ENCODE peak calls at places on chromosomes 11 and 22, in eight cellular contexts. L is cardiac muscle cell; C is CD8-positive, alpha-beta T cell; J is astrocyte; X is naive thymus-derived CD4-positive, alpha-beta T cell; O is dorsolateral prefrontal cortex; P is mammary epithelial cell; U is body of pancreas. B is an unnamed sample.

GRCh38 chr11:128886401-128887119 is 4.6 kb upstream of the KCNJ5 start:
- DNase-seq in C (no peak), U (peak), O (no peak), L (no peak), J (no peak), X (no peak), P (no peak), B (no peak)

GRCh38 chr11:124446926-124447325 is 1.4 kb upstream of the OR8B8 start:
- DNase-seq in P (peak), U (no peak), J (peak), C (no peak), L (peak), X (no peak), O (no peak), B (no peak)

GRCh38 chr11:108672113-108672512 is 7.2 kb downstream of the DDX10 start:
- DNase-seq in L (peak), U (no peak), X (no peak), P (no peak), O (no peak), J (peak), C (no peak), B (no peak)

GRCh38 chr22:50303848-50304527 is 3.5 kb downstream of the PLXNB2 start:
- DNase-seq in P (peak), C (no peak), O (no peak), X (no peak), J (no peak), U (peak), L (no peak), B (no peak)

GRCh38 chr11:44848963-44849350 is 101.7 kb downstream of the TP53I11 start:
- DNase-seq in L (no peak), C (no peak), P (no peak), U (no peak), X (no peak), O (no peak), J (no peak), B (no peak)

GRCh38 chr11:33770236-33770635 is 4.1 kb downstream of the FBXO3 start:
- DNase-seq in L (no peak), X (no peak), C (no peak), J (no peak), O (no peak), P (no peak), U (no peak), B (no peak)

GRCh38 chr22:49046546-49047305 is 780.9 kb downstream of the BRD1 start:
- DNase-seq in L (no peak), J (no peak), X (no peak), C (no peak), O (peak), P (no peak), U (peak), B (no peak)

GRCh38 chr22:23518381-23519187 is 61.5 kb downstream of the IGLL1 start:
- DNase-seq in U (no peak), O (no peak), X (no peak), P (no peak), J (no peak), C (no peak), L (no peak), B (no peak)

GRCh38 chr11:119699227-119699626 is 29.8 kb downstream of the NECTIN1 start:
- DNase-seq in X (no peak), O (no peak), U (peak), J (no peak), P (peak), C (no peak), L (peak), B (peak)

GRCh38 chr11:111961389-111962300 is 24.5 kb downstream of the DIXDC1 start:
- DNase-seq in L (no peak), X (no peak), C (no peak), P (no peak), U (no peak), J (no peak), O (no peak), B (no peak)

GRCh38 chr11:62880231-62880802 is 379 bp upstream of the SLC3A2 start:
- DNase-seq in U (peak), P (peak), C (no peak), O (no peak), L (peak), X (no peak), J (peak), B (peak)

GRCh38 chr11:126080206-126080941 is 17.7 kb upstream of the CDON start:
- DNase-seq in U (peak), L (peak), P (no peak), X (no peak), C (no peak), J (no peak), O (no peak), B (no peak)

GRCh38 chr22:23984430-23984829 is 4.5 kb downstream of the GSTT2 start:
- DNase-seq in J (no peak), P (peak), U (no peak), L (peak), C (no peak), X (peak), O (no peak), B (no peak)

GRCh38 chr11:47577460-47578041 is 1.2 kb downstream of the KBTBD4 start:
- DNase-seq in J (no peak), X (no peak), C (no peak), U (no peak), O (no peak), P (peak), L (no peak), B (no peak)

GRCh38 chr22:46045459-46046298 is 68.7 kb upstream of the WNT7B start:
- DNase-seq in O (peak), C (no peak), X (no peak), P (no peak), L (no peak), J (no peak), U (peak), B (peak)

GRCh38 chr22:31618057-31618456 is 44.0 kb downstream of the PISD start:
- DNase-seq in O (no peak), C (no peak), L (no peak), J (no peak), U (no peak), X (no peak), P (no peak), B (no peak)

GRCh38 chr11:70928854-70929598 is 323.4 kb downstream of the SHANK2 start:
- DNase-seq in X (no peak), O (no peak), J (no peak), P (no peak), C (no peak), U (no peak), L (no peak), B (no peak)

GRCh38 chr11:70926543-70926942 is 325.8 kb downstream of the SHANK2 start:
- DNase-seq in J (no peak), L (no peak), C (no peak), U (no peak), O (no peak), P (no peak), X (no peak), B (no peak)

GRCh38 chr11:70931430-70931829 is 320.9 kb downstream of the SHANK2 start:
- DNase-seq in X (no peak), O (no peak), L (no peak), U (no peak), J (no peak), C (no peak), P (no peak), B (no peak)

GRCh38 chr11:70933986-70934583 is 318.3 kb downstream of the SHANK2 start:
- DNase-seq in L (no peak), O (no peak), C (no peak), P (no peak), J (no peak), X (no peak), U (no peak), B (no peak)

DNA sequence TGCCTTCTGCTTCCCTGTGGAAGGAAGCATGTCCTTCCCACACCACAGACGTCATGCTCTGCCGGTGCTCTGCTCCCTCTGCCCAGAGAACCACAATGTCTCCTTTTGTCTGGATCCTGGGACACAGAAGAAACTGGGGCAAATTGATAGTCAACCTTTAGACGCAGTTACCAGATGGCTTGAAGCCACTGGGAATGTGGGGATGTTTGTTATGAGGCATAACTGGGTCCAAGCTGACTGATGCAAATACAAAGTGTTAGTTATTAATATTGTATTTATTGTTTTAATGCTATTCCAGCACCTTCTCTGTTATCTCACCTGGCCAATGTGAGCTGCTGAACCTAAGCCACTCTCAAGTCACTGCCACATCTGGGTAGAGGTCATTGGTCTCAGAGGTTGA is 322.2 kb downstream of the SHANK2 start:
- DNase-seq in L (no peak), O (no peak), P (no peak), C (no peak), J (no peak), U (no peak), X (no peak), B (no peak)
- H3K4me3 ChIP-seq in L (no peak), O (no peak), P (no peak), C (no peak), J (no peak), U (no peak), X (no peak), B (no peak)

DNA sequence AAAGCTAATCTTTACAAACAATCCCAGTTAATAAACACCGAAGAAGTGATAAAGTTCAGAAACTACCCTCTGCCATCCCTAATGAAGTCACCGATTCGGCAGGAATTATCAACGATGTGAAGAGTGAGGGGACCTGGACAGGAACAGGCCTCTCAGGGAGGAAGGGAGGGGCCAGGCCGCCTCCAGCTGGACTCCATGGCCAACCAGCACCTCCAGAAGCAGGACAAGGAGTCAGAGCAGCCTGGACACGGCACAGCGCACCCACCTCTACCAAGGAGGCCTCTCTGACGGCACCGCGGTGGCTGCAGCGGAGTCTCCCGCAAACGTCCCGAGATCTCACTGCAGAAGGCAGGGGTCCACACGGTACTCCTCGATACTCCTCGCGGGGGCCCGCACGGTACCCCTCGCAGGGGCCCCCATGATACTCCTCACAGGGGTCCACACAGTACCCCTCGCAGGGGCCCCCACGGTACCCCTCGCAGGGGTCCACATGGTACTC is 3.8 kb downstream of the TOLLIP start:
- DNase-seq in X (no peak), U (peak), J (no peak), P (no peak), O (no peak), C (no peak), L (no peak), B (no peak)
- H3K27ac ChIP-seq in X (no peak), U (peak), J (no peak), P (no peak), O (peak), C (no peak), L (no peak), B (no peak)

DNA sequence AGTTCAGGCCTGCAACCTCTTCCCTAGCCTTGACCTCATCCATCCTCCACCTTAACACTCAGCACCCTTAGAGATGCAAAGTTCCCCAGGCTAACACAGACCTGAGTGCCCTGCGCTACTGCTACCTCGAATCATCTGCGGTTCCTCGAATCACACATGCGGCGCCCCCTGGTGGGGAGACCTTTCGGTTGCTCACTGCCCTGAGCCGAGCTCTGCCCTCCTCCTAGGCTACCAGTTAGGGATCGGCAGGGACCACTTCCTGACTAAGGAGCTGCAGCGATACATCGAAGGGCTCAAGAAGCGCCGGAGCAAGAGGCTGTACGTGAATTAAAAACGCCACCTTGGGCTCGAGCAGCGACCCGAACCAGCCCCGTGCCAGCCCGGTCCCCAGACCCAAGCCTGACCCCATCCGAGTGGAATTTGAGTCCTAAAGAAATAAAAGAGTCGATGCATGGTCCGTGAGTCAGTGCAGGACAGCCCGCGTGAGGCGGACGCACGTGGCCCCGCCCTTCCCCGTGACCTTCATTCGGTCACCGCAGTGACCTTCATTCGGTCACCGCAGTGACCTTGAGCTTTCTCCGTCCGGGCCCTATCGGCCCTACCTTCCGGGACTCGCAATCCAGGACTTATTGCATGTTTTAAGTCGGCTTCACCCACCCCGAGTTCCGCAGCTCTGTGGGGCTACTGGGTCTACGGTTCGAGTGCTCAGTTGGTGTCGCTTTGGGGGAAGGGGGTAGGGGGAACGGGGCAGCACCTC is 830 bp upstream of the ESRRA start:
- DNase-seq in L (peak), P (peak), O (peak), U (peak), J (peak), C (peak), X (peak), B (peak)
- H3K4me3 ChIP-seq in L (peak), P (peak), O (peak), U (peak), J (peak), C (peak), X (peak), B (peak)

DNA sequence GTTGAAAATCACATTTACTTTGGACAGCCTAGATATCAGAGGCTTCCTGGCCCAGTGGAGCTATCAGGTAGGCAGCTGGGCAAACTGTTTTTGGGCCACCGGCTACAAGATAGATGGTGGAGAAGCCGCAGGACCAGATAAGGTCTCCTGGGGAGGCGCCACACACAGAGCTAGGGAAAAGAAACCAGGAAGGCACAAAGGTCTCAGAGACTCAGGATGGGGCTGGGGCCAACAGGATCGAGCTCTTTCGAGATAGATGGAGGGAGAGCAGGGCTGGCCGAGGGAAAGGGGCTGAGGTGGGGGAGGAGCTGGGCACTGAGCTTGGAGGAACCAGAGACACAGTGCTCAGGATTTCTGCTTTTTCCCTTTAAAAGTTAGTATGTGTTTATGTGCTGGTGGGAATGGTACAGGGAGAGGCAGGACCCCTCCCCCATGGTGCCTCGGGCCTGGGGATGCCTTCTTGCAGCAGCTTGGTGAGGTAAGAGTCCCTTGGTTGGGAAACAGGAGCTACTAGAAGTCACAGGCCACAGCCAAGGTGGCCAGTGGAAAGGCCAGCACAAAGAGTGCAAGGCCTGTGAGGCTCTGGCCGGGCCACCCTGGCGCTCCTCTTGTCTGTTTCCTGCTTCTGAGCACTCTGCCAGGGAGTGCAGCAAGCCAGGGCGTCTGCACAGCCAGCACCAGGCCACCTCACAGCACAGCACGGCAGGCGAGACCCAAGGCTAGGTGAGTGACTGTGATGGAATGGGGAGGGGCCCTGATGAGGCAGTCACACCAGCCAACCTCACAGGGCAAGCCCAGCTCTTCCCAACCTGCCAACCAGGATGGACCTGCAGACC is 11.5 kb upstream of the NAP1L4 start:
- DNase-seq in U (no peak), C (no peak), L (no peak), O (peak), P (peak), X (no peak), J (no peak), B (peak)
- H3K27ac ChIP-seq in U (no peak), C (no peak), L (no peak), O (peak), P (peak), X (no peak), J (no peak), B (no peak)

GRCh38 chr22:19987394-19988306 is 29.0 kb downstream of the ARVCF start:
- DNase-seq in P (no peak), C (peak), L (no peak), J (no peak), O (no peak), U (no peak), X (no peak), B (no peak)
- H3K4me3 ChIP-seq in P (no peak), C (no peak), L (no peak), J (no peak), O (peak), U (no peak), X (no peak), B (peak)

GRCh38 chr11:65861533-65862183 is 1.4 kb downstream of the MUS81 start:
- DNase-seq in P (no peak), U (no peak), J (no peak), X (no peak), L (no peak), O (no peak), C (no peak), B (no peak)

GRCh38 chr11:65862941-65863888 is 3.0 kb downstream of the MUS81 start:
- DNase-seq in L (no peak), U (peak), P (no peak), X (no peak), J (no peak), O (no peak), C (no peak), B (peak)

GRCh38 chr11:65860278-65861164 is at the start of gene MUS81:
- DNase-seq in X (peak), P (peak), U (peak), J (peak), L (peak), O (peak), C (peak), B (peak)

GRCh38 chr11:65861165-65861505 is 902 bp downstream of the MUS81 start:
- DNase-seq in P (no peak), X (no peak), J (no peak), C (no peak), L (no peak), U (peak), O (no peak), B (peak)

DNA sequence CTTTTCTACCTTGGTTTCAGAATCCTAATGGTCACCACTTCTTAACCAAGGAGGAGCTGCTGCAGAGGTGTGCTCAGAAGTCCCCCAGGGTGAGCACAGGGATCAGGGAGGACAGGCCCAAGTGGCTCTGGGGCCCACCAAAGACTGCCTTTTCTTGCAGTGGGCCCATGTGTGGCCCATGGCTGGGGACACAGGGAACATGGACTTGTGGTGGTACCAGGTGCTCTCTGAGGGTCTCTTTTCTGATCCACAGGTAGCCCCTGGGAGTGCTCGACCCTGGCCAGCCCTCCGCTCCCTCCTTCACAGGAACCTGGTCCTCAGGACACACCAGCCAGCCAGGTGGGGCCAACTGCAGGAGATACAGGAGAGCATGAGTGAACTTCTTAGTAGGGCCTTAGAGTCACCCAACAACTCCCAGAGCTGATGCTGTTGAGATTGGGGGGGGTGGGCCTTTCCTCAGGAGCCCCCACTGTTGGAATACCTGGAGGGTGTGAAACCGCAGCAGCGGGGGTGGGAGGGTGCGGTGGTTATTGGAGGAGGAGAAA is 2.0 kb downstream of the MUS81 start:
- DNase-seq in L (no peak), C (no peak), O (no peak), U (peak), J (no peak), P (no peak), X (no peak), B (peak)
- H3K27ac ChIP-seq in L (no peak), C (no peak), O (no peak), U (no peak), J (no peak), P (no peak), X (peak), B (peak)

DNA sequence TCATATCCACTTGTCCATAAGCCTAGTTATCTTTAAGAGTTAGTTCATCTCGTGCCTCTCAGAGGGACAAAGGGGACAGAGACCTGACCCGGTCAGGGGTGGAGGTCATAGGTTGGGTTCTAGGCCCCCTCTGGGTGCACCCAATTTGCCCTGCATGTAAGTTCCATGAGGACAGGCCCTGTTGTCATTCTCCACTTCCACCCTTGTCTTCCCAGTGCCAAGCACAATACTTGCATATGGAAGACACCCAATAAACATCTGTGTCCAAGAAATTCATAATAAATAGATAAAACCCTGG is 1.3 kb upstream of the YIF1A start:
- DNase-seq in X (no peak), J (no peak), U (no peak), L (no peak), P (no peak), O (no peak), C (no peak), B (no peak)
- H3K4me3 ChIP-seq in X (no peak), J (no peak), U (no peak), L (no peak), P (no peak), O (peak), C (no peak), B (no peak)

DNA sequence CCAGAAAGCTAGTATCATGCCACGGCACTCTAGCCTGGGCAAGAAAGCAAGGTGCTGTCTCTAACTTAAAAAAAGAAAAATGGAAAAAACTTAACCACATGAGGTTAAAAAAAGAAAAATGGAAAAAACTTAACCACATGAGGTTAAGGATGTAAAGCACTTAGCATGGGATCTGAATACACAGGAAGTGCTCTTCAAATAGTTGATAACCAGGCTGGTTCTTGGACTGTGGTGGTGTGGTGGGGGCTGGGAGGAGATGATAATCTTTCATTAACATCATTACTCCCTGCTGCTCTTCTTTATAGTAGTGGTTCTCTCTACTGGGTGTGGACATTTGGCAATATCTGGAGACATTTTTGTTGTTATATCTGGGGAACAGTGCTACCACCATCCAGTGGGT is 88.4 kb downstream of the TTC17 start:
- DNase-seq in O (no peak), P (no peak), C (no peak), L (peak), X (no peak), U (no peak), J (peak), B (no peak)
- H3K27ac ChIP-seq in O (no peak), P (no peak), C (no peak), L (no peak), X (no peak), U (no peak), J (no peak), B (no peak)

B was measured in coronary artery.